ENCODE peak calls at places on chromosomes 11 and 22, in five cellular contexts. D is progenitor cell of endocrine pancreas; L is activated CD8-positive, alpha-beta memory T cell treated with anti-CD3 and anti-CD28 coated beads, Interleukin-2, amount 50 U/mL, for 4 hours; U is NCI-H146; Q is activated T-cell treated with anti-CD3 and anti-CD28 coated beads for 1 hour. I is an unnamed sample.

GRCh38 chr11:13216019-13217006 is 61.3 kb upstream of the BMAL1 start:
- DNase-seq in D (no peak), L (no peak), U (no peak), Q (no peak), I (peak)

GRCh38 chr11:86081465-86081864 is 12.6 kb upstream of the PICALM start:
- DNase-seq in D (no peak), L (no peak), U (no peak), Q (no peak), I (no peak)

GRCh38 chr11:68816917-68817419 is 24.7 kb downstream of the CPT1A start:
- DNase-seq in D (no peak), L (no peak), U (no peak), Q (no peak), I (no peak)

GRCh38 chr11:112249871-112250590 is 10.6 kb downstream of the PLET1 start:
- DNase-seq in D (no peak), L (no peak), U (no peak), Q (no peak), I (no peak)

GRCh38 chr11:38323961-38324761 is 1726.1 kb upstream of the RAG2 start:
- DNase-seq in D (no peak), L (no peak), U (no peak), Q (no peak), I (peak)

GRCh38 chr22:41983516-41983915 is 14.3 kb downstream of the SEPTIN3 start:
- DNase-seq in D (no peak), L (no peak), U (no peak), Q (no peak), I (peak)

GRCh38 chr11:2318707-2319106 is 16.9 kb downstream of the TSPAN32 start:
- DNase-seq in D (no peak), L (no peak), U (no peak), Q (no peak), I (no peak)

GRCh38 chr11:10302744-10303557 is 1.9 kb upstream of the ADM start:
- DNase-seq in D (no peak), L (peak), U (peak), Q (peak), I (peak)

GRCh38 chr11:31509017-31509411 is 408 bp downstream of the IMMP1L start:
- DNase-seq in D (no peak), L (no peak), U (peak), Q (no peak), I (no peak)

GRCh38 chr11:59556883-59557205 is 45.5 kb downstream of the OR4D9 start:
- DNase-seq in D (no peak), L (no peak), U (peak), Q (no peak), I (peak)

GRCh38 chr11:2700415-2701211 is 819 bp upstream of the KCNQ1OT1 start:
- DNase-seq in D (no peak), L (peak), U (peak), Q (peak), I (peak)

GRCh38 chr22:29524440-29525191 is 28.9 kb downstream of the THOC5 start:
- DNase-seq in D (peak), L (no peak), U (peak), Q (peak), I (peak)

GRCh38 chr11:36361901-36362391 is 65.9 kb downstream of the PRR5L start:
- DNase-seq in D (no peak), L (no peak), U (no peak), Q (no peak), I (no peak)

GRCh38 chr22:44574057-44574456 is 76.0 kb upstream of the RTL6 start:
- DNase-seq in D (no peak), L (no peak), U (no peak), Q (no peak), I (no peak)

GRCh38 chr11:117934526-117935307 is 5.5 kb upstream of the TMPRSS13 start:
- DNase-seq in D (no peak), L (peak), U (no peak), Q (no peak), I (no peak)

GRCh38 chr11:86365566-86365965 is 9.1 kb upstream of the CCDC81 start:
- DNase-seq in D (no peak), L (no peak), U (no peak), Q (no peak), I (no peak)

GRCh38 chr11:76269247-76269646 is 62.9 kb upstream of the WNT11 start:
- DNase-seq in D (no peak), L (no peak), U (no peak), Q (no peak), I (no peak)

GRCh38 chr11:46916669-46917108 is 1.7 kb downstream of the LRP4 start:
- DNase-seq in D (peak), L (no peak), U (peak), Q (no peak), I (peak)

GRCh38 chr22:27197071-27197470 is 539.7 kb downstream of the MIAT start:
- DNase-seq in D (no peak), L (no peak), U (no peak), Q (no peak), I (no peak)

GRCh38 chr22:49536571-49537131 is 291.0 kb downstream of the BRD1 start:
- DNase-seq in D (no peak), L (no peak), U (no peak), Q (no peak), I (no peak)

GRCh38 chr11:8225589-8226036 is 38.1 kb downstream of the LMO1 start:
- DNase-seq in D (peak), L (peak), U (peak), Q (peak), I (peak)

GRCh38 chr22:21920341-21921183 is 32.1 kb downstream of the PPM1F start:
- DNase-seq in D (no peak), L (no peak), U (no peak), Q (no peak), I (no peak)

GRCh38 chr22:40432625-40433024 is 62.2 kb downstream of the SGSM3 start:
- DNase-seq in D (no peak), L (no peak), U (no peak), Q (no peak), I (no peak)